ENCODE peak calls at places on chromosomes 1 and 21, in four cellular contexts. D is ascending aorta, F is retina, Z is EL. S is an unnamed sample.

GRCh38 chr1:232137066-232137465 is 492.9 kb downstream of the SIPA1L2 start:
- DNase-seq in D (no peak), F (no peak), Z (no peak), S (no peak)

GRCh38 chr1:41661428-41662060 is 177.1 kb upstream of the EDN2 start:
- DNase-seq in D (no peak), F (peak; percentile 73), Z (no peak), S (no peak)

GRCh38 chr21:28827422-28827821 is 165.3 kb downstream of the LTN1 start:
- DNase-seq in D (no peak), F (no peak), Z (no peak), S (no peak)

GRCh38 chr1:1601564-1602320 is 1.8 kb upstream of the FNDC10 start:
- DNase-seq in D (no peak), F (no peak), Z (no peak), S (no peak)

GRCh38 chr1:204427302-204427701 is 15.7 kb upstream of the PPP1R15B start:
- DNase-seq in D (no peak), F (no peak), Z (no peak), S (no peak)

GRCh38 chr1:90823686-90824085 is 106.6 kb upstream of the BARHL2 start:
- DNase-seq in D (no peak), F (no peak), Z (no peak), S (no peak)

GRCh38 chr1:205161071-205161470 is 39.3 kb upstream of the RBBP5 start:
- DNase-seq in D (no peak), F (no peak), Z (no peak), S (no peak)

GRCh38 chr1:228311091-228311490 is 95.5 kb downstream of the TRIM11 start:
- DNase-seq in D (no peak), F (no peak), Z (no peak), S (no peak)

GRCh38 chr1:231383159-231383855 is 38.8 kb downstream of the EGLN1 start:
- DNase-seq in D (no peak), F (no peak), Z (no peak), S (no peak)

S was measured in thoracic aorta.